ENCODE peak calls at places on chromosomes 3 and 15, in nine cellular contexts. W, T, Z, B, V, R, J, G and F are unnamed samples.

GRCh38 chr3:69936266-69936665 is 63.3 kb upstream of the SAMMSON start:
- DNase-seq in W (no peak), T (no peak), Z (no peak), B (no peak), V (no peak), R (no peak), J (no peak), G (no peak), F (no peak)

GRCh38 chr3:196197524-196197923 is 13.7 kb downstream of the ZDHHC19 start:
- DNase-seq in W (no peak), T (no peak), Z (peak; percentile 40), B (no peak), V (no peak), R (no peak), J (peak; percentile 76), G (no peak), F (no peak)

GRCh38 chr15:57321973-57322601 is 54.2 kb upstream of the CGNL1 start:
- DNase-seq in W (no peak), T (no peak), Z (peak; percentile 16), B (no peak), V (peak; percentile 52), R (no peak), J (peak; percentile 21), G (no peak), F (no peak)

GRCh38 chr3:128327606-128328031 is 139.1 kb downstream of the DNAJB8 start:
- DNase-seq in W (no peak), T (no peak), Z (no peak), B (peak; percentile 33), V (peak; percentile 15), R (no peak), J (peak; percentile 34), G (peak; percentile 52), F (no peak)

GRCh38 chr15:97683816-97684215 is 276.7 kb upstream of the ARRDC4 start:
- DNase-seq in W (no peak), T (no peak), Z (no peak), B (no peak), V (no peak), R (no peak), J (no peak), G (no peak), F (no peak)

GRCh38 chr3:63192248-63192647 is 85.9 kb upstream of the SYNPR start:
- DNase-seq in W (no peak), T (no peak), Z (no peak), B (no peak), V (no peak), R (no peak), J (no peak), G (no peak), F (no peak)

GRCh38 chr3:40848411-40848810 is 323.7 kb downstream of the ZNF621 start:
- DNase-seq in W (no peak), T (no peak), Z (no peak), B (no peak), V (no peak), R (no peak), J (no peak), G (no peak), F (no peak)

GRCh38 chr3:74599564-74599963 is 14.9 kb downstream of the CNTN3 start:
- DNase-seq in W (no peak), T (no peak), Z (no peak), B (no peak), V (no peak), R (no peak), J (no peak), G (no peak), F (no peak)

GRCh38 chr3:197749315-197749600 is 425 bp upstream of the FYTTD1 start:
- DNase-seq in W (peak; percentile 74), T (no peak), Z (no peak), B (no peak), V (peak; percentile 73), R (peak; percentile 44), J (no peak), G (no peak), F (peak; percentile 77)

GRCh38 chr3:46463868-46464241 is 850 bp downstream of the LTF start:
- DNase-seq in W (no peak), T (peak; percentile 71), Z (no peak), B (no peak), V (peak; percentile 24), R (no peak), J (peak; percentile 72), G (no peak), F (no peak)

GRCh38 chr3:46463120-46463867 is 1.4 kb downstream of the LTF start:
- DNase-seq in W (no peak), T (peak; percentile 55), Z (no peak), B (no peak), V (peak; percentile 15), R (no peak), J (peak; percentile 80), G (no peak), F (no peak)

GRCh38 chr3:46460051-46460450 is 4.7 kb downstream of the LTF start:
- DNase-seq in W (no peak), T (no peak), Z (no peak), B (no peak), V (peak; percentile 2), R (no peak), J (no peak), G (no peak), F (no peak)

GRCh38 chr3:46464326-46465195 is at the start of gene LTF:
- DNase-seq in W (no peak), T (peak; percentile 70), Z (no peak), B (no peak), V (peak; percentile 49), R (no peak), J (peak; percentile 77), G (peak; percentile 65), F (no peak)

GRCh38 chr3:46461971-46462910 is 2.5 kb downstream of the LTF start:
- DNase-seq in W (peak; percentile 16), T (peak; percentile 63), Z (no peak), B (no peak), V (peak; percentile 28), R (no peak), J (peak; percentile 47), G (no peak), F (no peak)
- H3K27me3 ChIP-seq in W (peaks cover 48% of the 10 kb centered on the region), T (peaks cover 31% of the 10 kb centered on the region), Z (no peaks in the 10 kb centered on the region), B (peaks cover 25% of the 10 kb centered on the region), V (no peaks in the 10 kb centered on the region), R (peaks cover 34% of the 10 kb centered on the region), J (peaks cover 33% of the 10 kb centered on the region), G (peaks cover 25% of the 10 kb centered on the region), F (peaks cover 4% of the 10 kb centered on the region)

GRCh38 chr15:74127255-74127953 is 3.0 kb upstream of the ISLR2 start:
- DNase-seq in W (peak; percentile 96), T (peak; percentile 94), Z (peak; percentile 89), B (peak; percentile 93), V (peak; percentile 96), R (peak; percentile 75), J (peak; percentile 96), G (peak; percentile 93), F (peak; percentile 97)
- H3K27me3 ChIP-seq in W (peaks cover 68% of the 10 kb centered on the region), T (peaks cover 78% of the 10 kb centered on the region), Z (peaks cover 17% of the 10 kb centered on the region), B (peaks cover 78% of the 10 kb centered on the region), V (peaks cover 50% of the 10 kb centered on the region), R (peaks cover 56% of the 10 kb centered on the region), J (peaks cover 86% of the 10 kb centered on the region), G (peaks cover 76% of the 10 kb centered on the region), F (no peaks in the 10 kb centered on the region)

GRCh38 chr3:123134671-123135070 is 67.1 kb upstream of the SEC22A start:
- DNase-seq in W (no peak), T (no peak), Z (no peak), B (no peak), V (no peak), R (no peak), J (peak; percentile 41), G (no peak), F (no peak)

GRCh38 chr3:123140591-123140990 is 61.2 kb upstream of the SEC22A start:
- DNase-seq in W (no peak), T (no peak), Z (no peak), B (no peak), V (no peak), R (no peak), J (peak; percentile 47), G (peak; percentile 23), F (peak; percentile 83)

GRCh38 chr3:123141276-123141675 is 60.5 kb upstream of the SEC22A start:
- DNase-seq in W (no peak), T (no peak), Z (no peak), B (no peak), V (no peak), R (no peak), J (peak; percentile 45), G (peak; percentile 30), F (no peak)

GRCh38 chr3:123137001-123137400 is 64.7 kb upstream of the SEC22A start:
- DNase-seq in W (no peak), T (no peak), Z (no peak), B (no peak), V (no peak), R (no peak), J (no peak), G (no peak), F (peak; percentile 37)

DNA sequence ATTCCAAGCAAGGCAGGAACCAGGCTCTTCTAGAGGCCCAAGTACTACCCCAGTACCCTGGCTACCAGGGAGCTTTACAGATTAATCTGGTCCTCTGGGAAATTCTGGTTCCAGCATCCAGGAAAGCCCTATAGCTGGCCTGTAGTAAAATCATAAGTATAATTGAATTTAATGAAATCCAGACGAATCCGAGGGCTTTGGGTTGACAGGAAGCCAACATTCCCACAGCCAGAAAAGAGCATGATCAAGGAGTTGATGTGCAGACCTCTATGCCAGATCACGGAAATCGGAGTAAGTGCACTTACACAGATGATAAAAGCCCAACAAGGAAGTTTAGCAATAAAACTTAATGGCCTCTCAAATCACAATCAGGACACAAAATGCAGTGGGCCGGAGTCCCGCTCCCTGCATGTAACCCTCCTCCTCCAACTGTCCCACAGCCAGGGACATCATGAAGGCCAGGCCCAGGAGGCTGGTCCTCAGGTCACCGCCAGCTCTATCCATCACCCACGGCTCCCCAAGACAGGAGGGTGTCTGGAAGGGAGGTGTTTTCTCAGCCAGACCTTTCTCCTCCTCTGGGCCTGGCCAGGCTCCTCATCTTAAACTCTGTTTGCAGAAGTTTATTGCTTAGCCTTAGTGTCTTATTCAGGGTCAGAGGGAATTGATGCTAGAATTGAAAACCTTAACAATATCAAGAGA is 62.8 kb upstream of the SEC22A start:
- DNase-seq in W (peak; percentile 76), T (no peak), Z (no peak), B (no peak), V (no peak), R (no peak), J (peak; percentile 65), G (peak; percentile 56), F (peak; percentile 85)
- H3K27me3 ChIP-seq in W (no peaks in the 10 kb centered on the region), T (no peaks in the 10 kb centered on the region), Z (no peaks in the 10 kb centered on the region), B (no peaks in the 10 kb centered on the region), V (no peaks in the 10 kb centered on the region), R (no peaks in the 10 kb centered on the region), J (no peaks in the 10 kb centered on the region), G (no peaks in the 10 kb centered on the region), F (no peaks in the 10 kb centered on the region)

GRCh38 chr15:68572309-68572708 is 6.5 kb upstream of the CORO2B start:
- DNase-seq in W (no peak), T (no peak), Z (peak; percentile 2), B (no peak), V (no peak), R (no peak), J (no peak), G (no peak), F (no peak)

GRCh38 chr15:68576253-68577236 is 2.2 kb upstream of the CORO2B start:
- DNase-seq in W (no peak), T (no peak), Z (peak; percentile 23), B (no peak), V (no peak), R (no peak), J (no peak), G (no peak), F (no peak)

GRCh38 chr15:68572921-68573320 is 5.9 kb upstream of the CORO2B start:
- DNase-seq in W (no peak), T (no peak), Z (peak; percentile 37), B (peak; percentile 40), V (no peak), R (no peak), J (peak; percentile 48), G (peak; percentile 43), F (no peak)

GRCh38 chr15:68574051-68574450 is 4.7 kb upstream of the CORO2B start:
- DNase-seq in W (no peak), T (no peak), Z (peak; percentile 41), B (no peak), V (no peak), R (no peak), J (peak; percentile 52), G (no peak), F (no peak)

GRCh38 chr15:68574629-68575028 is 4.2 kb upstream of the CORO2B start:
- DNase-seq in W (no peak), T (no peak), Z (no peak), B (no peak), V (no peak), R (no peak), J (no peak), G (no peak), F (no peak)
- H3K27me3 ChIP-seq in W (peaks cover 4% of the 10 kb centered on the region), T (peaks cover 16% of the 10 kb centered on the region), Z (peaks cover 11% of the 10 kb centered on the region), B (peaks cover 51% of the 10 kb centered on the region), V (peaks cover 1% of the 10 kb centered on the region), R (peaks cover 2% of the 10 kb centered on the region), J (peaks cover 95% of the 10 kb centered on the region), G (peaks cover 8% of the 10 kb centered on the region), F (peaks cover 11% of the 10 kb centered on the region)